ENCODE peak calls at places on chromosome 7, in four cellular contexts. D is mucosa of descending colon; H is CD8-positive, alpha-beta T cell; Q is CD4-positive, alpha-beta memory T cell. C is an unnamed sample.
A peak's percentile ranks its signal among the peaks of the same experiment; 100 is the strongest.

GRCh38 chr7:68041559-68041958 is 1044.9 kb downstream of the TYW1 start:
- DNase-seq in H (no peak), Q (no peak), D (no peak), C (no peak)

GRCh38 chr7:106823631-106824030 is 41.5 kb upstream of the PIK3CG start:
- DNase-seq in D (no peak), Q (no peak), H (no peak), C (no peak)

GRCh38 chr7:44288381-44288685 is 37.1 kb downstream of the CAMK2B start:
- DNase-seq in D (peak; percentile 22), Q (no peak), H (no peak), C (no peak)

GRCh38 chr7:2440608-2441245 is 35.5 kb downstream of the GRIFIN start:
- DNase-seq in D (no peak), H (no peak), Q (no peak), C (no peak)

GRCh38 chr7:133477786-133478185 is 224.9 kb downstream of the EXOC4 start:
- DNase-seq in Q (no peak), D (no peak), H (no peak), C (no peak)

GRCh38 chr7:11358637-11359036 is 385.0 kb downstream of the PHF14 start:
- DNase-seq in Q (no peak), H (no peak), D (no peak), C (no peak)

GRCh38 chr7:119270644-119271043 is 1002.3 kb upstream of the KCND2 start:
- DNase-seq in D (peak; percentile 7), H (no peak), Q (no peak), C (no peak)

GRCh38 chr7:83475403-83475802 is 173.5 kb downstream of the SEMA3E start:
- DNase-seq in D (no peak), Q (no peak), H (no peak), C (no peak)

GRCh38 chr7:105643384-105643783 is 62.1 kb upstream of the EFCAB10 start:
- DNase-seq in D (no peak), Q (no peak), H (no peak), C (no peak)

GRCh38 chr7:130822642-130823041 is 88.6 kb upstream of the KLF14 start:
- DNase-seq in H (no peak), Q (no peak), D (no peak), C (no peak)

GRCh38 chr7:142516038-142516501 is 233.2 kb upstream of the PRSS1 start:
- DNase-seq in H (peak; percentile 26), D (no peak), Q (peak; percentile 33), C (peak; percentile 58)

GRCh38 chr7:142892941-142893340 is 7.4 kb upstream of the TRPV6 start:
- DNase-seq in H (no peak), Q (no peak), D (no peak), C (no peak)

GRCh38 chr7:152108359-152108758 is 82.9 kb downstream of the GALNT11 start:
- DNase-seq in H (no peak), D (no peak), Q (no peak), C (no peak)

GRCh38 chr7:149851449-149851848 is 13.3 kb downstream of the ZNF862 start:
- DNase-seq in D (no peak), Q (no peak), H (no peak), C (no peak)
- H3K4me1 ChIP-seq in D (no peaks in the 10 kb centered on the region), Q (peaks cover 22% of the 10 kb centered on the region), H (peaks cover 34% of the 10 kb centered on the region), C (peaks cover 13% of the 10 kb centered on the region)

GRCh38 chr7:237385-237784 is 45.0 kb downstream of the FAM20C start:
- DNase-seq in Q (no peak), H (no peak), D (no peak), C (no peak)

GRCh38 chr7:234712-235553 is 42.6 kb downstream of the FAM20C start:
- DNase-seq in D (no peak), Q (no peak), H (no peak), C (no peak)

GRCh38 chr7:234041-234711 is 41.8 kb downstream of the FAM20C start:
- DNase-seq in H (no peak), Q (no peak), D (no peak), C (no peak)

GRCh38 chr7:235576-236395 is 43.4 kb downstream of the FAM20C start:
- DNase-seq in Q (no peak), H (no peak), D (no peak), C (no peak)

GRCh38 chr7:236967-237366 is 44.6 kb downstream of the FAM20C start:
- DNase-seq in Q (no peak), H (no peak), D (no peak), C (no peak)
- H3K4me1 ChIP-seq in Q (no peaks in the 10 kb centered on the region), H (no peaks in the 10 kb centered on the region), D (no peaks in the 10 kb centered on the region), C (no peaks in the 10 kb centered on the region)

GRCh38 chr7:29331163-29331562 is 136.6 kb downstream of the CHN2 start:
- DNase-seq in Q (no peak), D (no peak), H (no peak), C (no peak)

GRCh38 chr7:29328050-29328449 is 133.5 kb downstream of the CHN2 start:
- DNase-seq in Q (no peak), H (no peak), D (no peak), C (no peak)

GRCh38 chr7:29328811-29329210 is 134.2 kb downstream of the CHN2 start:
- DNase-seq in D (no peak), Q (no peak), H (no peak), C (no peak)

GRCh38 chr7:29330136-29330535 is 135.6 kb downstream of the CHN2 start:
- DNase-seq in Q (no peak), D (no peak), H (no peak), C (no peak)

DNA sequence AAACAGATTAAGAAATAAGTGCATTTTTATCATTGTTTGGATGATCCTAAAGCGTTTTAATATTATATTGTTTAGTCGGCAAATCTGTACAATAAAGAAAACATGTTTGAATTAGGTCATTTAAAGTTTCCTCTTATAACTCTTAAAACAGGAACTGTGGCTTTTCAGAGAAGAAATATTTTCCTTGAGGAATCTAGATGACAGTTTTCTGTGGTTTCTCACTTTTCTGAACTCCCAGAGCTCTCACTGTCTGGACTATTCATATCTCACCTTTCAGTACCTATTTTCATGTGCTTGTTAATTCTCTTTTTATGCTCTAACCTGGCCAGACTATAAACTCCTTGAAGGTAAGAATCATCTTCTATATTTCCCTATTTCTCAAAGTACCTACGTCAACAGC is 135.1 kb downstream of the CHN2 start:
- DNase-seq in Q (no peak), H (no peak), D (no peak), C (no peak)
- H3K4me1 ChIP-seq in Q (peaks cover 5% of the 10 kb centered on the region), H (no peaks in the 10 kb centered on the region), D (peaks cover 24% of the 10 kb centered on the region), C (no peaks in the 10 kb centered on the region)

GRCh38 chr7:26857170-26857533 is 7.2 kb downstream of the SKAP2 start:
- DNase-seq in Q (no peak), H (no peak), D (no peak), C (no peak)

GRCh38 chr7:26859720-26860119 is 4.7 kb downstream of the SKAP2 start:
- DNase-seq in H (no peak), D (no peak), Q (no peak), C (no peak)

GRCh38 chr7:26857534-26858228 is 6.7 kb downstream of the SKAP2 start:
- DNase-seq in Q (no peak), D (peak; percentile 64), H (no peak), C (no peak)

GRCh38 chr7:26858735-26859134 is 5.7 kb downstream of the SKAP2 start:
- DNase-seq in H (no peak), Q (no peak), D (no peak), C (no peak)

GRCh38 chr7:26858229-26858568 is 6.2 kb downstream of the SKAP2 start:
- DNase-seq in Q (no peak), D (no peak), H (no peak), C (no peak)
- H3K4me1 ChIP-seq in Q (peaks cover 4% of the 10 kb centered on the region), D (peaks cover 21% of the 10 kb centered on the region), H (no peaks in the 10 kb centered on the region), C (peaks cover 8% of the 10 kb centered on the region)

GRCh38 chr7:107933386-107934013 is 42.5 kb downstream of the DLD start:
- DNase-seq in D (no peak), Q (no peak), H (no peak), C (no peak)
- H3K4me1 ChIP-seq in D (no peaks in the 10 kb centered on the region), Q (no peaks in the 10 kb centered on the region), H (no peaks in the 10 kb centered on the region), C (no peaks in the 10 kb centered on the region)

DNA sequence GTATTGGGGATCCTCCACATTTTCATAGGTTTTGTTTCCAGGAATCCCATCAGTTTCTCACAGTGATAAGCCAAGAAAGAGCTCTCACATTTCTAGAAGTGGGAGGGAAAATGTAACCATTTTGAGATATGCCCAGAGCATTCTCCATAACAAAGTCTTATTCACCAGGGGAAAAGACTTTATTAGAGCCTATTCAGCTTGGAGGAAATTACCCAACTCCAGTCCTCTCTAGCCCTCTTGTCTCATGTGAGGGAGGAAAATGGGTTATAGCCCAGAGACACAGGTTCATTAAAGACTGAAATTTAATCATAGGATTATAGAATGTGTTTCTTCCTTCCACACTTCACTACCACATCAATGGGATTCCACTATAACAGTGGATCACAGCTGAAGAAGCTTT is 61.6 kb upstream of the DYNC1I1 start:
- DNase-seq in Q (no peak), H (no peak), D (no peak), C (no peak)
- H3K4me1 ChIP-seq in Q (no peaks in the 10 kb centered on the region), H (no peaks in the 10 kb centered on the region), D (no peaks in the 10 kb centered on the region), C (no peaks in the 10 kb centered on the region)

GRCh38 chr7:78955329-78955728 is 498.1 kb downstream of the MAGI2 start:
- DNase-seq in Q (no peak), D (no peak), H (no peak), C (no peak)
- H3K4me1 ChIP-seq in Q (no peaks in the 10 kb centered on the region), D (no peaks in the 10 kb centered on the region), H (no peaks in the 10 kb centered on the region), C (no peaks in the 10 kb centered on the region)

GRCh38 chr7:5699951-5700384 is 81.5 kb downstream of the RNF216 start:
- DNase-seq in H (peak; percentile 70), D (no peak), Q (peak; percentile 82), C (no peak)
- H3K4me1 ChIP-seq in H (peaks cover 72% of the 10 kb centered on the region), D (peaks cover 5% of the 10 kb centered on the region), Q (peaks cover 78% of the 10 kb centered on the region), C (peaks cover 28% of the 10 kb centered on the region)

GRCh38 chr7:90773269-90773668 is 177.1 kb downstream of the CDK14 start:
- DNase-seq in Q (no peak), H (no peak), D (no peak), C (no peak)

GRCh38 chr7:90775383-90775965 is 179.4 kb downstream of the CDK14 start:
- DNase-seq in Q (no peak), D (no peak), H (no peak), C (no peak)

GRCh38 chr7:90771281-90771680 is 175.2 kb downstream of the CDK14 start:
- DNase-seq in Q (no peak), D (no peak), H (no peak), C (no peak)

GRCh38 chr7:90769036-90769435 is 172.9 kb downstream of the CDK14 start:
- DNase-seq in Q (no peak), H (no peak), D (no peak), C (no peak)

DNA sequence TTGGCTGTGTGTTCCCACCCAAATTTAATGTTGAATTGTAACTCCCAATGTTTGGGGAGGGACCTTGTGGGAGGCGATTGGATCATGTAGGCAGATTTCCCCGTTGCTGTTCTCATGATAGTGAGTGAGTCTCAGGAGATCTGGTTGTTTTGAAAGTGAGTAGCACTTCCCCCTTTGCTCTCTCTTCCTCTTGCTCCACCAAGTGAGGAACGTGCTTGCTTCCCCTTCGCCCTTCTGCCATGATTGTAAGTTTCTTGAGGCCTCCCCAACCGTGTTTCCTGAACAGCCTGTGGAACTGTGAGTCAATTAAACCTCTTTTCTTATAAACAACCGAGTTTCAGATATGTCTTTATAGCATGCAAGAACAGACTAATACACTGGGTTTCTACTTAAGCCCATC is 176.3 kb downstream of the CDK14 start:
- DNase-seq in H (no peak), D (no peak), Q (no peak), C (no peak)
- H3K4me1 ChIP-seq in H (no peaks in the 10 kb centered on the region), D (peaks cover 3% of the 10 kb centered on the region), Q (no peaks in the 10 kb centered on the region), C (no peaks in the 10 kb centered on the region)

C was measured in DND-41.